ENCODE peak calls at places on chromosomes 12 and 14, in five cellular contexts. V is fibroblast of pulmonary artery, B is pancreas, L is upper lobe of right lung, Y is GM06990. X is an unnamed sample.

GRCh38 chr14:74952697-74953484 is 2.5 kb downstream of the PGF start:
- DNase-seq in Y (no peak), V (no peak), L (no peak), B (no peak), X (no peak)

GRCh38 chr12:89162704-89163261 is 189.5 kb downstream of the DUSP6 start:
- DNase-seq in Y (peak), V (peak), B (no peak), L (peak), X (peak)

GRCh38 chr12:32819424-32819823 is 63.7 kb upstream of the YARS2 start:
- DNase-seq in Y (no peak), V (no peak), L (no peak), B (no peak), X (no peak)

GRCh38 chr12:52975820-52976573 is 27.1 kb downstream of the KRT18 start:
- DNase-seq in B (peak), Y (no peak), L (peak), V (peak), X (no peak)

GRCh38 chr12:71763682-71764379 is 9.2 kb downstream of the RAB21 start:
- DNase-seq in B (no peak), L (no peak), V (no peak), Y (no peak), X (no peak)

GRCh38 chr14:65414961-65415589 is 2.5 kb downstream of the FUT8 start:
- DNase-seq in L (no peak), Y (no peak), V (peak), B (no peak), X (no peak)

GRCh38 chr12:53754633-53755261 is 3.0 kb upstream of the CISTR start:
- DNase-seq in V (peak), Y (no peak), L (no peak), B (no peak), X (no peak)

GRCh38 chr14:99055816-99056215 is 216.2 kb downstream of the BCL11B start:
- DNase-seq in L (no peak), V (no peak), Y (no peak), B (no peak), X (no peak)

GRCh38 chr14:35385042-35385839 is 19.3 kb downstream of the NFKBIA start:
- DNase-seq in V (peak), L (no peak), B (no peak), Y (no peak), X (no peak)

GRCh38 chr14:104462651-104463630 is 116.6 kb upstream of the C14orf180 start:
- DNase-seq in V (no peak), B (no peak), L (no peak), Y (no peak), X (no peak)

GRCh38 chr12:95215925-95216324 is 1.3 kb downstream of the FGD6 start:
- DNase-seq in Y (no peak), V (peak), B (no peak), L (no peak), X (no peak)

DNA sequence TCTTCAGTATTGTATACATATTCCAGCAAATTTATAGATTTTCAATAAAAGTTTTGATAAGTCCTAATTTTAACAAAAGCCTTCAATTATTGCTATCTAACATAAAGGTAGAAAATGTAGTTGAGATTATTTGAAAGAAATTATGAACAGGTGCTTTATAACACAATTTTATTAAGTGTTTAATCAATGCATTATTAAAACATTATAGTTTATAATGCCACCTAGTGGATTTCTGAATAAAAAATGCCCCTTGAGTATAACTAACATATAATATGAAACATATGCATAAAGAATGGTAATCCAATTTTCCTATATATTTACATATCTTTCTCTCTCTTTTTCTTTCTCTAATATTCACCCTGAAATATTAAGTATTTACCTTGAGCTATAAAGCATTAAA is 515.3 kb downstream of the SLC6A15 start:
- DNase-seq in B (no peak), L (no peak), Y (no peak), V (peak), X (no peak)
- TF ChIP-seq CTCF in B (no peak), L (peak), Y (no peak), V (no peak), X (no peak)

DNA sequence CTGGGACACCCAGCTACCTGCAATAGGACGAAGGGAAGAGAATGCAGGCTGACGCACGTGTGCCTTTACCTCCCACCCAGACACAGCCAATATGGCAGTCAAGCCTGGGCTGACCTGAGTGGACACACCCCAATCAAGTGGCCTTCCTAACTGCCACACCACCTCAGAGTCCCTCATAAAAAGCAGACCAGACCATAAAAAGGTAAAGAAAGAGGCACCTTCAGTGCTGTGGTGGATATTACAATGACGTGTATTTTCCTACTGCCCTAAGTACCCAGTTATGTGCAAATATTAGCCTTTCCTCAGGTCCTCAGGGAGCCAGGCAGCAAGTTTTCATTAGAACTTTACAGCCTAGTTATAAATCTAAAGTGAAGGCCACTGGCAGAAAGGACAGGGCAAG is 75.8 kb downstream of the KCNK10 start:
- DNase-seq in V (no peak), L (no peak), B (no peak), Y (no peak), X (no peak)
- TF ChIP-seq CTCF in V (no peak), L (no peak), B (no peak), Y (no peak), X (no peak)

GRCh38 chr12:85058339-85058738 is 22.2 kb downstream of the LRRIQ1 start:
- DNase-seq in B (no peak), L (no peak), V (no peak), Y (no peak), X (no peak)

GRCh38 chr12:85059594-85059993 is 23.4 kb downstream of the LRRIQ1 start:
- DNase-seq in Y (no peak), V (no peak), L (no peak), B (no peak), X (no peak)

GRCh38 chr12:85057370-85057963 is 21.3 kb downstream of the LRRIQ1 start:
- DNase-seq in L (no peak), B (no peak), V (peak), Y (no peak), X (peak)
- TF ChIP-seq CTCF in L (peak), B (peak), V (peak), Y (peak), X (peak)

DNA sequence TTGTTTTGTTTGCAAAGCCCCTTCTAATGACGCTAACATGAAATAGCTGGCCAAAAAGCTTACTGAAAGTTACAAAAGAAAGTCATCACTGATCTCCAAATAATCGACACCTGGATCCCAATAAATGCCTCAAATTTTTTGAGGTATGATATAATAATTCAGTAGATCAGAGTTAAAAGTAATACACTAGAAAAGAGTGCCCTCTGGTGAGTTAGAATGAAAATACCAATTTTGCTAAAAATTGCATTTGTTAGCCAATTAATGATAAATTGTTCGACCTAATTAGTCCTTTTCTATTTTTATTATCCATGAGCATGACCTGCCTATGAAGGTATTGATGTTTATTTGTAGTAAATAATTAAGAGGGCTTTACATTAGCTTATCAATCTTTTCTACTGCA is 78.6 kb downstream of the CEP128 start:
- DNase-seq in V (peak), L (no peak), Y (no peak), B (no peak), X (no peak)
- TF ChIP-seq CTCF in V (peak), L (no peak), Y (peak), B (no peak), X (peak)

X was measured in GM13977.